ENCODE peak calls at places on chromosomes 4 and X, in seven cellular contexts. S is activated T-helper 1 cell treated with anti-CD3 and anti-CD28 coated beads, Interleukin-2, amount 50 U/mL, for 16 hours; J is H54; W is NCI-H1930; O is IMR-90; E is stimulated activated CD4-positive, alpha-beta T cell treated with anti-CD3 and anti-CD28 coated beads, Interleukin-2, amount 100 ng/mL, for 4 hours; C is caudate nucleus. D is an unnamed sample.
A peak's percentile ranks its signal among the peaks of the same experiment; 100 is the strongest.

GRCh38 chrX:49230500-49231232 is 2.5 kb downstream of the CACNA1F start:
- DNase-seq in W (peak; percentile 11), E (peak; percentile 21), S (peak; percentile 4), O (no peak), C (no peak), J (no peak), D (peak; percentile 4)

GRCh38 chr4:80918004-80918403 is 112.5 kb upstream of the BMP3 start:
- DNase-seq in W (no peak), S (no peak), O (peak; percentile 52), C (no peak), E (no peak), J (no peak), D (no peak)

GRCh38 chr4:1807258-1807777 is 14.2 kb downstream of the FGFR3 start:
- DNase-seq in W (no peak), C (no peak), O (no peak), E (no peak), S (no peak), J (no peak), D (no peak)

GRCh38 chrX:150692296-150692695 is 900 bp upstream of the MTMR1 start:
- DNase-seq in O (no peak), J (no peak), S (no peak), W (no peak), C (no peak), E (no peak), D (no peak)

GRCh38 chrX:133608406-133608805 is 193.1 kb upstream of the GPC4 start:
- DNase-seq in J (no peak), S (no peak), E (no peak), W (no peak), O (peak; percentile 2), C (no peak), D (no peak)

GRCh38 chrX:34437586-34437985 is 219.5 kb downstream of the TMEM47 start:
- DNase-seq in W (no peak), O (no peak), C (no peak), S (no peak), E (no peak), J (no peak), D (no peak)

GRCh38 chr4:4334798-4335520 is 44.9 kb downstream of the ZBTB49 start:
- DNase-seq in W (peak; percentile 62), O (peak; percentile 30), C (peak; percentile 5), E (peak; percentile 55), S (peak; percentile 50), J (no peak), D (peak; percentile 30)

GRCh38 chr4:26931451-26931850 is 70.8 kb downstream of the STIM2 start:
- DNase-seq in E (no peak), O (no peak), C (no peak), S (no peak), J (no peak), W (no peak), D (no peak)

GRCh38 chr4:82850684-82851083 is 40.3 kb downstream of the SEC31A start:
- DNase-seq in J (no peak), C (no peak), S (no peak), E (no peak), O (no peak), W (no peak), D (no peak)

GRCh38 chrX:144586756-144587155 is 660.5 kb upstream of the SPANXN1 start:
- DNase-seq in J (no peak), O (no peak), S (no peak), E (no peak), C (no peak), W (no peak), D (no peak)